ENCODE peak calls at places on chromosomes 16 and 17, in eight cellular contexts. T is AG09309; J is fibroblast of lung; H is stimulated activated CD4-positive, alpha-beta T cell treated with anti-CD3 and anti-CD28 coated beads, Interleukin-15, amount 100 ng/mL, for 1 hour; S is nucleus accumbens; X is effector memory CD8-positive, alpha-beta T cell; U is natural killer cell treated with Interleukin-12 subunit alpha and Interleukin-12 subunit beta and Interleukin-15 and Interleukin-18, amount 100 ng/mL, for 72 hours; D is heart left ventricle. Y is an unnamed sample.

GRCh38 chr16:81604960-81605383 is 160.4 kb downstream of the CMIP start:
- DNase-seq in T (no peak), J (peak; percentile 50), H (no peak), S (no peak), X (no peak), U (no peak), D (no peak), Y (no peak)

GRCh38 chr16:11224096-11224893 is 31.7 kb downstream of the SOCS1 start:
- DNase-seq in T (no peak), J (no peak), H (peak; percentile 35), S (no peak), X (peak; percentile 43), U (peak; percentile 90), D (peak; percentile 90), Y (peak; percentile 56)

GRCh38 chr16:84648595-84649510 is 542 bp downstream of the KLHL36 start:
- DNase-seq in T (no peak), J (peak; percentile 13), H (peak; percentile 5), S (no peak), X (peak; percentile 36), U (peak; percentile 73), D (peak; percentile 76), Y (peak; percentile 35)

GRCh38 chr17:74759941-74760340 is 11.5 kb downstream of the NHERF1 start:
- DNase-seq in T (no peak), J (no peak), H (no peak), S (no peak), X (no peak), U (no peak), D (no peak), Y (no peak)

GRCh38 chr16:3907586-3907985 is 27.1 kb upstream of the CREBBP start:
- DNase-seq in T (no peak), J (no peak), H (no peak), S (no peak), X (no peak), U (no peak), D (no peak), Y (no peak)

GRCh38 chr16:86590501-86591144 is 12.3 kb downstream of the FOXL1 start:
- DNase-seq in T (peak; percentile 86), J (peak; percentile 89), H (no peak), S (no peak), X (no peak), U (no peak), D (no peak), Y (no peak)

GRCh38 chr17:965311-965989 is 14.1 kb downstream of the NXN start:
- DNase-seq in T (no peak), J (peak; percentile 22), H (no peak), S (no peak), X (no peak), U (peak; percentile 23), D (no peak), Y (no peak)

GRCh38 chr16:79970551-79971236 is 370.2 kb upstream of the MAF start:
- DNase-seq in T (no peak), J (peak; percentile 5), H (no peak), S (no peak), X (no peak), U (no peak), D (peak; percentile 49), Y (no peak)

GRCh38 chr17:43356999-43357398 is 41.8 kb upstream of the ARL4D start:
- DNase-seq in T (peak; percentile 78), J (peak; percentile 89), H (no peak), S (no peak), X (no peak), U (no peak), D (no peak), Y (no peak)

GRCh38 chr16:54403580-54403979 is 117.0 kb upstream of the IRX3 start:
- DNase-seq in T (no peak), J (no peak), H (no peak), S (no peak), X (no peak), U (no peak), D (no peak), Y (no peak)

GRCh38 chr17:36105718-36106117 is 2.1 kb downstream of the CCL4 start:
- DNase-seq in T (no peak), J (no peak), H (no peak), S (no peak), X (no peak), U (no peak), D (no peak), Y (no peak)

GRCh38 chr17:16922386-16923096 is 49.4 kb downstream of the TNFRSF13B start:
- DNase-seq in T (no peak), J (no peak), H (no peak), S (no peak), X (no peak), U (no peak), D (no peak), Y (no peak)

GRCh38 chr17:30519707-30520106 is 42.5 kb downstream of the GOSR1 start:
- DNase-seq in T (peak; percentile 87), J (peak; percentile 87), H (no peak), S (no peak), X (no peak), U (no peak), D (no peak), Y (no peak)

GRCh38 chr17:19613979-19614378 is 34.6 kb upstream of the ALDH3A2 start:
- DNase-seq in T (no peak), J (no peak), H (no peak), S (no peak), X (no peak), U (no peak), D (no peak), Y (no peak)

GRCh38 chr17:75834279-75834920 is 9.8 kb downstream of the UNC13D start:
- DNase-seq in T (no peak), J (no peak), H (no peak), S (peak; percentile 23), X (no peak), U (no peak), D (no peak), Y (no peak)

GRCh38 chr16:55053071-55053415 is 122.4 kb downstream of the IRX5 start:
- DNase-seq in T (no peak), J (no peak), H (no peak), S (no peak), X (no peak), U (no peak), D (no peak), Y (no peak)

GRCh38 chr16:66486199-66486772 is 59.2 kb downstream of the BEAN1 start:
- DNase-seq in T (no peak), J (no peak), H (no peak), S (no peak), X (no peak), U (no peak), D (no peak), Y (no peak)

Y was measured in central memory CD4-positive, alpha-beta T cell.